ENCODE peak calls at places on chromosome 22, in seven cellular contexts. P is stimulated activated CD8-positive, alpha-beta memory T cell treated with anti-CD3 and anti-CD28 coated beads, Interleukin-2, amount 100 ng/mL, for 1 hour; O is hippocampal formation; T is stimulated activated CD4-positive, alpha-beta T cell treated with anti-CD3 and anti-CD28 coated beads, TNF-alpha, amount 100 ng/mL, for 4 hours; K is naive thymus-derived CD8-positive, alpha-beta T cell; H is HFFc6; F is left ventricle myocardium inferior. A is an unnamed sample.
A peak's percentile ranks its signal among the peaks of the same experiment; 100 is the strongest.

GRCh38 chr22:50523806-50524663 is 1.4 kb downstream of the SCO2 start:
- DNase-seq in P (no peak), O (no peak), T (no peak), K (no peak), H (no peak), F (no peak), A (no peak)

GRCh38 chr22:49525366-49525765 is 302.3 kb downstream of the BRD1 start:
- DNase-seq in P (no peak), O (no peak), T (no peak), K (no peak), H (no peak), F (no peak), A (no peak)

GRCh38 chr22:36163497-36163896 is 2.9 kb upstream of the APOL3 start:
- DNase-seq in P (no peak), O (no peak), T (no peak), K (no peak), H (no peak), F (no peak), A (no peak)

GRCh38 chr22:48678171-48679135 is 1149.2 kb downstream of the BRD1 start:
- DNase-seq in P (no peak), O (no peak), T (no peak), K (no peak), H (no peak), F (peak; percentile 11), A (no peak)

GRCh38 chr22:46148336-46148735 is 2.0 kb upstream of the PPARA start:
- DNase-seq in P (no peak), O (no peak), T (no peak), K (no peak), H (no peak), F (no peak), A (no peak)

GRCh38 chr22:44543362-44543761 is 45.3 kb upstream of the RTL6 start:
- DNase-seq in P (no peak), O (no peak), T (no peak), K (no peak), H (no peak), F (no peak), A (no peak)

GRCh38 chr22:37904572-37905533 is 1.2 kb upstream of the MICALL1 start:
- DNase-seq in P (no peak), O (no peak), T (no peak), K (no peak), H (peak; percentile 96), F (peak; percentile 29), A (no peak)

GRCh38 chr22:37887610-37888378 is 18.3 kb upstream of the MICALL1 start:
- DNase-seq in P (no peak), O (peak; percentile 44), T (no peak), K (no peak), H (peak; percentile 54), F (no peak), A (no peak)

GRCh38 chr22:27468712-27469111 is 332.8 kb downstream of the MN1 start:
- DNase-seq in P (no peak), O (no peak), T (no peak), K (no peak), H (no peak), F (no peak), A (no peak)

GRCh38 chr22:19800761-19801244 is 40.2 kb downstream of the TBX1 start:
- DNase-seq in P (no peak), O (no peak), T (no peak), K (no peak), H (peak; percentile 28), F (no peak), A (no peak)

GRCh38 chr22:24423519-24424000 is 3.8 kb upstream of the ADORA2A start:
- DNase-seq in P (peak; percentile 41), O (peak; percentile 21), T (no peak), K (peak; percentile 59), H (no peak), F (peak; percentile 71), A (peak; percentile 56)

GRCh38 chr22:30790366-30790765 is 95.7 kb downstream of the OSBP2 start:
- DNase-seq in P (no peak), O (no peak), T (no peak), K (no peak), H (no peak), F (no peak), A (no peak)

GRCh38 chr22:50184004-50184461 is 1.7 kb upstream of the TRABD start:
- DNase-seq in P (no peak), O (no peak), T (no peak), K (no peak), H (peak; percentile 19), F (peak; percentile 82), A (no peak)

GRCh38 chr22:21972293-21972779 is 10.3 kb downstream of the TOP3B start:
- DNase-seq in P (no peak), O (no peak), T (peak; percentile 21), K (peak; percentile 54), H (no peak), F (no peak), A (peak; percentile 32)

GRCh38 chr22:27541831-27542230 is 259.7 kb downstream of the MN1 start:
- DNase-seq in P (no peak), O (no peak), T (no peak), K (no peak), H (no peak), F (no peak), A (no peak)

GRCh38 chr22:50150161-50151129 is 20.1 kb upstream of the PANX2 start:
- DNase-seq in P (no peak), O (no peak), T (no peak), K (no peak), H (no peak), F (no peak), A (no peak)

GRCh38 chr22:40018051-40018450 is 23.3 kb downstream of the FAM83F start:
- DNase-seq in P (no peak), O (no peak), T (no peak), K (no peak), H (no peak), F (no peak), A (no peak)

GRCh38 chr22:48407256-48407955 is 1420.3 kb downstream of the BRD1 start:
- DNase-seq in P (no peak), O (no peak), T (no peak), K (no peak), H (no peak), F (no peak), A (no peak)

GRCh38 chr22:31350410-31350863 is 4.3 kb upstream of the PATZ1 start:
- DNase-seq in P (no peak), O (no peak), T (no peak), K (no peak), H (peak; percentile 21), F (no peak), A (no peak)

GRCh38 chr22:49013707-49014106 is 814.0 kb downstream of the BRD1 start:
- DNase-seq in P (no peak), O (no peak), T (no peak), K (no peak), H (no peak), F (no peak), A (no peak)

GRCh38 chr22:21646608-21647590 is 4.8 kb downstream of the SDF2L1 start:
- DNase-seq in P (peak; percentile 47), O (peak; percentile 49), T (peak; percentile 62), K (peak; percentile 82), H (peak; percentile 73), F (peak; percentile 67), A (peak; percentile 62)

GRCh38 chr22:23305321-23305910 is 125.1 kb downstream of the BCR start:
- DNase-seq in P (no peak), O (no peak), T (no peak), K (no peak), H (peak; percentile 69), F (no peak), A (no peak)